ENCODE peak calls at places on chromosomes 3 and 15, in five cellular contexts. K is uterus, E is spleen, N is astrocyte, P is heart right ventricle. Z is an unnamed sample.

GRCh38 chr3:58048301-58048700 is 40.1 kb downstream of the FLNB start:
- DNase-seq in K (no peak), E (no peak), N (no peak), P (no peak), Z (no peak)

GRCh38 chr15:91515188-91515754 is 338.2 kb upstream of the SLCO3A1 start:
- DNase-seq in K (peak; percentile 39), E (no peak), N (peak; percentile 86), P (peak; percentile 36), Z (peak; percentile 83)

GRCh38 chr15:83458396-83458795 is 11.3 kb downstream of the SH3GL3 start:
- DNase-seq in K (no peak), E (no peak), N (no peak), P (no peak), Z (no peak)

GRCh38 chr3:5840091-5840490 is 652.6 kb downstream of the EDEM1 start:
- DNase-seq in K (no peak), E (no peak), N (peak; percentile 22), P (no peak), Z (no peak)

GRCh38 chr15:101446527-101447167 is 42.9 kb downstream of the PCSK6 start:
- DNase-seq in K (no peak), E (no peak), N (no peak), P (no peak), Z (peak; percentile 60)

GRCh38 chr3:52234516-52235447 is 4.2 kb downstream of the TWF2 start:
- DNase-seq in K (no peak), E (peak; percentile 75), N (no peak), P (no peak), Z (peak; percentile 45)

GRCh38 chr15:77889009-77889806 is 188.3 kb downstream of the TBC1D2B start:
- DNase-seq in K (no peak), E (no peak), N (no peak), P (no peak), Z (peak; percentile 66)

GRCh38 chr3:124492824-124493223 is 237.4 kb upstream of the UMPS start:
- DNase-seq in K (peak; percentile 27), E (no peak), N (peak; percentile 41), P (peak; percentile 23), Z (peak; percentile 61)

GRCh38 chr3:42090973-42091731 is at the start of gene TRAK1:
- DNase-seq in K (peak; percentile 42), E (peak; percentile 39), N (peak; percentile 88), P (peak; percentile 31), Z (peak; percentile 74)

GRCh38 chr3:188712257-188712924 is 459.4 kb upstream of the TPRG1 start:
- DNase-seq in K (no peak), E (no peak), N (peak; percentile 92), P (no peak), Z (no peak)

GRCh38 chr3:112858410-112859069 is 11.9 kb upstream of the CD200R1L start:
- DNase-seq in K (no peak), E (no peak), N (peak; percentile 65), P (no peak), Z (no peak)

GRCh38 chr3:69203631-69204314 is 81.4 kb upstream of the LMOD3 start:
- DNase-seq in K (no peak), E (no peak), N (no peak), P (no peak), Z (peak; percentile 59)

GRCh38 chr3:127790009-127790533 is 32.2 kb downstream of the MGLL start:
- DNase-seq in K (no peak), E (peak; percentile 24), N (no peak), P (no peak), Z (no peak)

GRCh38 chr3:88775026-88775690 is 332.3 kb upstream of the EPHA3 start:
- DNase-seq in K (no peak), E (no peak), N (no peak), P (no peak), Z (no peak)

GRCh38 chr3:109772520-109772919 is 435.2 kb upstream of the DPPA4 start:
- DNase-seq in K (no peak), E (no peak), N (no peak), P (no peak), Z (no peak)

GRCh38 chr3:31710123-31710841 is 177.6 kb downstream of the STT3B start:
- DNase-seq in K (no peak), E (no peak), N (peak; percentile 11), P (no peak), Z (no peak)

GRCh38 chr15:95884276-95884675 is 446.2 kb upstream of the NR2F2 start:
- DNase-seq in K (no peak), E (no peak), N (peak; percentile 4), P (no peak), Z (no peak)

GRCh38 chr3:120144267-120144666 is 50.0 kb upstream of the GSK3B start:
- DNase-seq in K (no peak), E (no peak), N (peak; percentile 46), P (no peak), Z (peak; percentile 61)

GRCh38 chr3:64691051-64691450 is 3.3 kb upstream of the ADAMTS9 start:
- DNase-seq in K (no peak), E (no peak), N (peak; percentile 37), P (no peak), Z (no peak)
- H3K27ac ChIP-seq in K (peak overlapping the region; percentile 12), E (no peak overlapping the region), N (no peak overlapping the region), P (peak overlapping the region; percentile 60), Z (no peak overlapping the region)

GRCh38 chr15:25136119-25136518 is 181.3 kb downstream of the SNRPN start:
- DNase-seq in K (no peak), E (no peak), N (no peak), P (no peak), Z (no peak)

GRCh38 chr15:25133804-25134203 is 179.0 kb downstream of the SNRPN start:
- DNase-seq in K (no peak), E (no peak), N (no peak), P (no peak), Z (no peak)

GRCh38 chr15:25137013-25137412 is 182.2 kb downstream of the SNRPN start:
- DNase-seq in K (no peak), E (no peak), N (no peak), P (no peak), Z (no peak)

GRCh38 chr15:25134546-25134945 is 179.8 kb downstream of the SNRPN start:
- DNase-seq in K (no peak), E (no peak), N (peak; percentile 9), P (no peak), Z (no peak)
- TF ChIP-seq CTCF in K (no peak), E (no peak), N (peak; percentile 16), P (peak; percentile 25), Z (peak; percentile 26)

DNA sequence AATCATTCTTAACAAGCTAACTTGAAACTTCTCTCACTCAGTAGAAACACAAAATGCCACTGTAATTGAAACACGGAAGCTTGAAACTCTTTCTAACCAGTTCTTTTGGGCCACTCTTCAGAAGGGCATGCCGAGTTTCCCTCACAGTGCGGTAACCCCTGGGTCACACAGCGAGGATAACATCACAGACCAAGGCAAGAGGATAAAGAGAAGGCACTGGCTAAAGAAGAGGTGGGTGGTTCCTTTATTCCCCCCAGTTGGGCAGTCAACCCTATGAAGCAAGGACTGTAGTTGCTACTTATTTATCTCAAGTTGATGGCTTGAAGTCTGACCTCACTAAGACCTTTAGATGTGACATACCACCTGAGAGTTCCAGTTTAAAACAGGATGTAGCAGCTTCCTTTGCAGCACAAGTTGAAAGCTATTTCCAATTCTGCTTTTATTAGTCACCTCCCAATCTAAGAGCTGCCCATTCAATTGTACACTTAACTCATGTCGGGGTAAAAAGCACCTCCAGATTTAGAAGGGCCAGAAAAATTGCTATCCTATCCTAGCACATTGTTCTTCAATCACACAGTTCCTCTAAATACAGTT is 272.4 kb downstream of the TIGIT start:
- DNase-seq in K (no peak), E (no peak), N (no peak), P (no peak), Z (no peak)
- H3K27ac ChIP-seq in K (no peak overlapping the region), E (no peak overlapping the region), N (no peak overlapping the region), P (no peak overlapping the region), Z (no peak overlapping the region)

DNA sequence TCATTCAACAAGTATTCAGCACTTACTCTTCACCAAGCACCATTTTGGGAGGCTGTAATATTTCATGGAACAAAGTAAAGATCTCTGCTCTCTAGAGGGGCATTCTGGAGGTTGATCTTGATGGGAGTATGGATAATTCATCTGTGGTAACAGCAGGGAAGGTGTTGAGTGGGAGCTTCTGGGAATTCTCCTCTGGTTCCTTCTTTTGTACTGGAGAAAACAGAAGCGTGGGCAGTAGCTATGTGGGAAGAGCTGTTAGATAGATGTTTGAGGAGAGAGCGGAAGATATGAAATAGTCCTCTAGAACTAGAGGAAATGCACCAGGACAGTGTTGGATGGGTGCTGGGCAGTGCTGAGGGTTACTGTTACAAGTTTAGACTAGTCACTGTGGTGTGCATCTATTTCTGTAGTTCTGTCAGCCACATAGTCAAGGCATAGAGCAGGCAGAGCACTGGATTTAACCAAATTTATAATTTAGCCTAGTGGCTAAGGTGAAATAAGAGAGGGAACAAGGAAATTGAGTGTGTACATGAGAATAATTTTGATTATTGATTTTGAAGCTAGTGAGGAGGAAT is 9.6 kb downstream of the NMD3 start:
- DNase-seq in K (no peak), E (no peak), N (no peak), P (no peak), Z (no peak)
- TF ChIP-seq CTCF in K (no peak), E (no peak), N (no peak), P (no peak), Z (no peak)

Z was measured in RWPE2.